ENCODE peak calls at places on chromosomes 12 and 14, in eight cellular contexts. I, U, O, E, L, Z, V and F are unnamed samples.

GRCh38 chr12:5348491-5348890 is 83.4 kb upstream of the NTF3 start:
- DNase-seq in O (peak; percentile 29), U (no peak), I (no peak), E (no peak), L (no peak), V (no peak), Z (no peak), F (no peak)

GRCh38 chr12:75271576-75271975 is 58.5 kb downstream of the CAPS2 start:
- DNase-seq in L (no peak), V (no peak), Z (no peak), O (peak; percentile 50), E (no peak), U (no peak), I (no peak), F (no peak)

GRCh38 chr14:41302776-41303175 is 303.9 kb upstream of the LRFN5 start:
- DNase-seq in E (no peak), I (no peak), V (no peak), O (no peak), L (no peak), U (no peak), Z (peak; percentile 64), F (no peak)

GRCh38 chr14:67517083-67517482 is 16.0 kb upstream of the PLEKHH1 start:
- DNase-seq in I (no peak), V (no peak), O (peak; percentile 39), U (no peak), E (no peak), L (peak; percentile 50), Z (no peak), F (no peak)

GRCh38 chr12:2341871-2342270 is 289.1 kb downstream of the CACNA1C start:
- DNase-seq in E (no peak), I (no peak), L (peak; percentile 74), O (no peak), U (no peak), Z (no peak), V (no peak), F (no peak)

GRCh38 chr14:102711207-102711606 is 66.0 kb upstream of the TRAF3 start:
- DNase-seq in I (no peak), O (no peak), Z (no peak), U (no peak), L (no peak), E (no peak), V (no peak), F (no peak)

GRCh38 chr14:64081174-64081746 is 212.9 kb downstream of the ESR2 start:
- DNase-seq in V (no peak), O (no peak), U (no peak), L (no peak), I (no peak), Z (no peak), E (no peak), F (no peak)

GRCh38 chr14:47447076-47447475 is 228.3 kb downstream of the MDGA2 start:
- DNase-seq in Z (no peak), V (no peak), O (no peak), E (no peak), U (no peak), L (no peak), I (no peak), F (no peak)

GRCh38 chr12:121983546-121984205 is 38.0 kb upstream of the BCL7A start:
- DNase-seq in U (no peak), L (no peak), E (no peak), Z (no peak), I (peak; percentile 36), O (no peak), V (no peak), F (no peak)

GRCh38 chr12:116559330-116560080 is at the start of gene MAP1LC3B2:
- DNase-seq in I (no peak), E (peak; percentile 68), Z (no peak), L (peak; percentile 56), V (no peak), O (peak; percentile 94), U (peak; percentile 79), F (peak; percentile 85)

GRCh38 chr12:131282292-131283080 is 328.8 kb downstream of the ADGRD1 start:
- DNase-seq in I (peak; percentile 56), E (no peak), L (no peak), V (no peak), U (no peak), O (no peak), Z (no peak), F (no peak)

GRCh38 chr14:51613436-51613835 is 38.3 kb upstream of the FRMD6 start:
- DNase-seq in I (no peak), U (no peak), L (no peak), E (no peak), V (no peak), O (no peak), Z (no peak), F (no peak)

GRCh38 chr12:113655919-113656318 is 184.2 kb upstream of the LHX5 start:
- DNase-seq in Z (no peak), E (no peak), V (no peak), O (no peak), L (no peak), I (no peak), U (no peak), F (no peak)

GRCh38 chr12:106120578-106121105 is 18.1 kb downstream of the NUAK1 start:
- DNase-seq in V (no peak), Z (no peak), I (no peak), U (no peak), O (no peak), L (no peak), E (no peak), F (no peak)

GRCh38 chr14:96383445-96383844 is 8.5 kb upstream of the AK7 start:
- DNase-seq in U (no peak), I (no peak), L (no peak), V (no peak), E (no peak), Z (no peak), O (no peak), F (no peak)

GRCh38 chr12:72511493-72511892 is 239.3 kb downstream of the TRHDE start:
- DNase-seq in E (no peak), Z (no peak), U (no peak), I (no peak), L (no peak), V (no peak), O (no peak), F (no peak)

GRCh38 chr12:26090853-26091510 is 33.9 kb downstream of the BHLHE41 start:
- DNase-seq in Z (no peak), V (no peak), I (no peak), U (no peak), O (no peak), L (no peak), E (no peak), F (no peak)

GRCh38 chr12:14327717-14328116 is 37.8 kb upstream of the ATF7IP start:
- DNase-seq in E (no peak), V (no peak), L (peak; percentile 88), O (no peak), U (no peak), I (no peak), Z (no peak), F (no peak)

GRCh38 chr14:100317897-100318808 is 5.0 kb upstream of the SLC25A47 start:
- DNase-seq in V (no peak), Z (no peak), U (peak; percentile 71), L (peak; percentile 93), O (peak; percentile 45), E (peak; percentile 37), I (peak; percentile 94), F (peak; percentile 79)

GRCh38 chr12:68915055-68915454 is 17.9 kb downstream of the CPM start:
- DNase-seq in E (no peak), U (no peak), O (no peak), L (peak; percentile 69), Z (no peak), V (no peak), I (no peak), F (no peak)

GRCh38 chr12:26092706-26093105 is 32.1 kb downstream of the BHLHE41 start:
- DNase-seq in O (no peak), E (no peak), I (no peak), Z (no peak), V (no peak), L (no peak), U (no peak), F (no peak)

GRCh38 chr12:65911321-65911720 is 87.0 kb downstream of the HMGA2 start:
- DNase-seq in I (no peak), L (peak; percentile 16), U (no peak), V (no peak), O (peak; percentile 52), E (no peak), Z (peak; percentile 51), F (no peak)

GRCh38 chr14:22544406-22544805 is 44.6 kb downstream of the DAD1 start:
- DNase-seq in V (no peak), L (no peak), E (no peak), I (no peak), U (no peak), O (no peak), Z (no peak), F (no peak)

GRCh38 chr12:62848418-62848817 is 86.5 kb downstream of the PPM1H start:
- DNase-seq in E (no peak), V (no peak), L (peak; percentile 64), O (no peak), Z (no peak), U (peak; percentile 33), I (no peak), F (no peak)

GRCh38 chr12:53159195-53159834 is 21.2 kb upstream of the ZNF740 start:
- DNase-seq in U (peak; percentile 92), L (peak; percentile 94), Z (peak; percentile 45), I (peak; percentile 95), E (peak; percentile 78), O (peak; percentile 80), V (no peak), F (peak; percentile 96)

GRCh38 chr12:60394680-60395079 is 798.9 kb downstream of the SLC16A7 start:
- DNase-seq in E (no peak), Z (no peak), U (no peak), I (no peak), O (no peak), V (no peak), L (peak; percentile 50), F (no peak)

GRCh38 chr14:79629891-79630560 is 581.3 kb downstream of the DIO2 start:
- DNase-seq in V (no peak), O (no peak), Z (no peak), E (no peak), I (no peak), U (no peak), L (no peak), F (no peak)

GRCh38 chr14:59332727-59333126 is 132.5 kb downstream of the GPR135 start:
- DNase-seq in O (no peak), V (no peak), I (no peak), Z (no peak), U (no peak), E (no peak), L (peak; percentile 72), F (no peak)

GRCh38 chr12:131894981-131895639 is 688 bp downstream of the ULK1 start:
- DNase-seq in U (no peak), V (no peak), O (no peak), L (no peak), Z (no peak), E (no peak), I (no peak), F (no peak)

GRCh38 chr14:68784298-68784910 is 8.5 kb downstream of the ZFP36L1 start:
- DNase-seq in I (no peak), O (peak; percentile 99), V (no peak), E (no peak), L (peak; percentile 26), U (no peak), Z (no peak), F (no peak)

GRCh38 chr14:77590845-77591506 is 25.5 kb downstream of the SPTLC2 start:
- DNase-seq in I (no peak), Z (no peak), E (no peak), U (no peak), O (peak; percentile 64), L (no peak), V (no peak), F (no peak)

GRCh38 chr14:81275995-81276698 is 55.4 kb upstream of the GTF2A1 start:
- DNase-seq in L (no peak), I (no peak), U (no peak), V (no peak), E (no peak), O (no peak), Z (no peak), F (no peak)

GRCh38 chr14:80108430-80108829 is 102.9 kb downstream of the DIO2 start:
- DNase-seq in E (no peak), O (no peak), I (no peak), Z (no peak), L (no peak), U (no peak), V (no peak), F (no peak)

GRCh38 chr14:68675233-68675577 is 117.7 kb downstream of the ZFP36L1 start:
- DNase-seq in I (no peak), O (no peak), V (no peak), L (no peak), E (no peak), Z (no peak), U (no peak), F (no peak)